ENCODE peak calls at places on chromosomes 1 and 21, in five cellular contexts. T, L, Z, O and E are unnamed samples.

GRCh38 chr1:100387209-100387608 is 34.9 kb downstream of the CDC14A start:
- DNase-seq in O (peak; percentile 55), Z (peak; percentile 19), T (no peak), L (no peak), E (peak; percentile 59)

GRCh38 chr1:30010506-30011106 is 712.8 kb downstream of the MATN1 start:
- DNase-seq in O (no peak), Z (no peak), T (no peak), L (no peak), E (no peak)

GRCh38 chr1:210715072-210715471 is 386.4 kb downstream of the HHAT start:
- DNase-seq in T (no peak), L (no peak), O (no peak), Z (no peak), E (no peak)

GRCh38 chr21:41112740-41113692 is 54.9 kb upstream of the BACE2 start:
- DNase-seq in Z (peak; percentile 81), O (peak; percentile 88), T (no peak), L (no peak), E (peak; percentile 87)

GRCh38 chr1:101039245-101039644 is 13.7 kb upstream of the DPH5 start:
- DNase-seq in T (no peak), L (no peak), Z (no peak), O (peak; percentile 17), E (peak; percentile 7)

GRCh38 chr21:26966360-26966977 is 419 bp downstream of the ADAMTS5 start:
- DNase-seq in T (no peak), O (peak; percentile 14), Z (no peak), L (no peak), E (peak; percentile 24)

GRCh38 chr21:26597981-26598380 is 24.9 kb upstream of the CYYR1 start:
- DNase-seq in Z (no peak), L (no peak), T (no peak), O (no peak), E (no peak)

GRCh38 chr1:223853748-223854147 is 8.0 kb upstream of the TP53BP2 start:
- DNase-seq in L (no peak), O (no peak), Z (no peak), T (no peak), E (no peak)

GRCh38 chr21:35801388-35801787 is 258.9 kb downstream of the SETD4 start:
- DNase-seq in Z (no peak), L (no peak), O (no peak), T (no peak), E (no peak)

GRCh38 chr1:93081716-93082115 is 2.6 kb downstream of the MTF2 start:
- DNase-seq in O (peak; percentile 79), T (no peak), L (no peak), Z (peak; percentile 86), E (peak; percentile 92)

GRCh38 chr1:78651247-78651646 is 1.6 kb downstream of the IFI44 start:
- DNase-seq in O (peak; percentile 23), Z (peak; percentile 41), L (no peak), T (no peak), E (peak; percentile 50)

GRCh38 chr1:66152034-66152433 is 359.3 kb downstream of the PDE4B start:
- DNase-seq in T (no peak), L (no peak), Z (no peak), O (no peak), E (no peak)

GRCh38 chr1:87330201-87330953 is 1.7 kb downstream of the LMO4 start:
- DNase-seq in L (no peak), O (peak; percentile 47), Z (peak; percentile 47), T (peak; percentile 41), E (peak; percentile 29)

GRCh38 chr1:178727014-178727895 is 2.2 kb downstream of the RALGPS2 start:
- DNase-seq in Z (peak; percentile 30), T (no peak), O (peak; percentile 38), L (no peak), E (peak; percentile 46)
- H3K4me3 ChIP-seq in Z (peak overlapping the region; percentile 87), T (peak overlapping the region; percentile 85), O (peak overlapping the region; percentile 67), L (peak overlapping the region; percentile 86), E (no peak overlapping the region)

GRCh38 chr1:167738158-167738557 is 16.4 kb downstream of the MPZL1 start:
- DNase-seq in T (no peak), Z (no peak), O (peak; percentile 29), L (no peak), E (no peak)
- H3K4me3 ChIP-seq in T (no peak overlapping the region), Z (no peak overlapping the region), O (no peak overlapping the region), L (no peak overlapping the region), E (no peak overlapping the region)

DNA sequence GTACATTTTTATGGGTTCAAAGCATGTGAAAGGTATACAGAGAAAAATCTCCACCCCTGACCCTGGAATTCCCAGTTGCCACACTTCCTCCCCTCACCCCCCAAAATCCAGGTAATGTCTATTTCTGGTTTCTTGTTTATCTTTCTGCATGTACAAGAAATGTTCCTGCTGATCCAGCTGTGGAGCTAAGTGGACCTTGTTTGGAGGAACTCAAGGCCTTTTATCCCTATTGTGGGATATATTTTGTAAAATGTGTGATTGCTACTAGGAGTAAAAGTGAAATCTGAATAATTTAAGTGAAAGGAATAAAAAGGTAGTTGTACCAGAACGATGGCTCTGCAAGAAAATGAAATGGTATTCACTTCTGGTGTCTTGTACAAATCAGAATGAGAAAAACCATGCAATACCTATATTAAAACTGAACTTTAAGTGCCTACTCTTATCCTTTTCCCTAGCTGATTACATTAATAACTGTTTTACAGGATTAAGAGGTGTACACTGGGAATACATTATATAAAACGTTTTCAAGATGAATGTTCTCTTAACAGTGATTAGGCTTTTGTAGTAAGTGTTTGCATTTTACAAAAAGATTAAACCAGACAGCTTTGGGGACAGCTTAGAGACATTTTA is 3.1 kb downstream of the SPEN start:
- DNase-seq in T (no peak), Z (no peak), L (no peak), O (peak; percentile 13), E (no peak)
- H3K4me3 ChIP-seq in T (peak overlapping the region; percentile 90), Z (peak overlapping the region; percentile 87), L (peak overlapping the region; percentile 95), O (peak overlapping the region; percentile 96), E (no peak overlapping the region)

DNA sequence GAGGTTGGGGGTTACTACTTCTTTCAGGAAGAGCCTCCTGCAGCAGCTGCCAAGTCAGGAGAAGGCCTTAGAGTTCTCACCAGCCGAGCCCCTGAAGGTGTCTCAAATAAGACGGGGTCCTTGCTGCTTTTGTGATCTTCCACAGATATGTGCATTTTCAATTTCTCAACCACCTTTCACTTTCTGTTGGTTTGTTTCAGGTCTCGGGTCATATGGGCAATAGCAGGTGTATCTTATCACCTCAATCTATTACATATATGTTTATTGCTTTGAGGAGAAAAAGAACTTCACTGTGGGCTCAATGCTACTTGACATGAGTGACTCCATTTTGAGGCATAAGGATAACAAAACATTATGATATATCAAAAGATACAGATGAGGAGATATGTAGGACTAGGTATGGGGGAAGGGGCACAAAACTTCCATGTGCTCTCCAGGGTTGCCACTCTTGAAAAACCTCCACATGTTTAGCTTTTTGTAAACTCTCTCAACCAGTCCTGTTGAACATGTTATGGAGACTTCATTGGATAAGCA is 1171.4 kb upstream of the ADGRL2 start:
- DNase-seq in O (no peak), L (no peak), T (no peak), Z (no peak), E (no peak)
- H3K4me3 ChIP-seq in O (no peak overlapping the region), L (no peak overlapping the region), T (no peak overlapping the region), Z (no peak overlapping the region), E (no peak overlapping the region)

DNA sequence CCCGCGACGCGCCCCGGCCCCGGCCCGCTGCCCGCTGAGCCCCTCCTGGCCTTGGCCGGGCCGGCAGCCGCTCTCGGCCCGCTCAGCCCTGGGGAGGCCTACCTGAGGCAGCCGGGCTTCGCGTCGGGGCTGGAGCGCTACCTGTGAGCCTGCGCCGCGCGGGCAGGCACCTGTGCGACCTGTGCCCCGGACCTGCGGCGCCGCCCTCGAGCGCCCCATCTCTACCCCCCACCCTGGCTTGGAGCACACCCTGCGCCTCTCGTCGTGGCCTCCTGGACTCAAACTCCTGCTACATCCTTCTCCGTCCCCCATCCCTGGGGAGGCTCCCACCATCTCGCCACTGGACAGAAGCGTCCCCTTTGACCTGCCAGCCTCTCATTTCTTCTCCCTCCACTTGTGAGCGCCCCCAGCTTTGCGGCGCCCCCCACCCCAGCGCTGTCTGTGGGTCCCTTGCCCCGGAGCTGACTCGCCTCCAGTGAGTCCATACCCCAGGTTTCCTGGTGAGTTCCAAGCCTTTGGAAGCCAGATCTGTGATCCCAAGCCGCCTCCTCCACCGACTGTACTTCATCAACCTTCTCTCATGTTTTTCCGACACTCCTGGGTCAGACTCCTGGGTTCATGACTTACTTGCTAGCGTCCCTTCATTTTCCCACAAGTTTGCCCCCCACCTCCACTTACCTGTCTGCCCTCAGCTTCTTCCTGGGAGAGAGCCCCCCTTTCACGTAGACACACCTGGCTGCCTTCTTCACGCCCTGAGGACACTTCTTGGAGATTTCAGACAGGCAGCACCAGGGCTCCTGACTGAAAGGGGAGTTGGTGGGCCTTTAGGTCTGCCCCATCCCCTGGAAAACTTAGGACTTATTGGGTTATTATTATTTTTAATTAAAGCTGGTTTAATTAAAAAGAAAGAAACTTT is 1.3 kb downstream of the FOXE3 start:
- DNase-seq in O (no peak), T (no peak), L (no peak), Z (no peak), E (no peak)
- H3K4me3 ChIP-seq in O (no peak overlapping the region), T (peak overlapping the region; percentile 32), L (no peak overlapping the region), Z (no peak overlapping the region), E (no peak overlapping the region)

DNA sequence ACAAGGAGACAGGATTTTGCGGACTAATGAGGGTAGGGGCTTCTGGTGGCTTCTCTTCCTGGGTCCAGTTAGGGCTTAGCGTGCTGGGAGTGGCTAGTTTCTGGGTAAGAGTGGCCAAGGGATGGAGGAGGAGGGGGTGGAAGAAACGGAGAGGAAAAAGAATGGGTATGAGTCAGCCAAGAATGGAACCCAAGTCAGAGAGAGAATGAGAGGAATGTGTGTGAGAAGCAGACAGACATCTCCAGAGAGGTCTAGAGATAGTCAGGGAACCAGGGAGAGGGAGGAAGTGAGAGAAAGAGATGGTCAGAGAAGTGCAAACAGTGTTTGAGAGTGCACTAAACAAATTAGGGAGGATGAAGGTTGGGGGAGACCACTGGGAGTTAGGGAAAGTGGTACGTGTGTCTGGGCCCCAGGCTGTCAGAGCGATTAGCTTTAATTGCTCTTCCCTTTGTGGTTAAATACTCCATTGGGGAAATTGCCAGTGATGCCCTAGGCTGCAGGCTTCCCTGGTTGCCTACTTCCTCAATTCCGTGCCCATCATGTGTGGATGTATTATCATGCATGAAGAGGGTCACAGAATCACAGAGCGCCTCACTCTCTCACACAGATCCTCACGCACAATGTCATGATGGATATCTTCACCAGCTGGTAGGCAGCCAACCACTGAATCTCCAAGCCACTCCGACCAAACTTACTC is 1.4 kb downstream of the PEA15 start:
- DNase-seq in O (peak; percentile 85), L (no peak), T (no peak), Z (peak; percentile 74), E (peak; percentile 88)
- H3K4me3 ChIP-seq in O (peak overlapping the region; percentile 96), L (peak overlapping the region; percentile 95), T (peak overlapping the region; percentile 92), Z (peak overlapping the region; percentile 96), E (peak overlapping the region; percentile 94)

GRCh38 chr1:42926235-42926869 is 32.3 kb downstream of the SLC2A1 start:
- DNase-seq in L (no peak), Z (no peak), T (no peak), O (no peak), E (no peak)

GRCh38 chr1:42924249-42925131 is 34.2 kb downstream of the SLC2A1 start:
- DNase-seq in T (peak; percentile 96), O (peak; percentile 89), L (peak; percentile 95), Z (peak; percentile 86), E (peak; percentile 85)

GRCh38 chr1:42923367-42924248 is 35.1 kb downstream of the SLC2A1 start:
- DNase-seq in T (no peak), O (no peak), Z (no peak), L (no peak), E (no peak)

GRCh38 chr1:42925132-42925769 is 33.4 kb downstream of the SLC2A1 start:
- DNase-seq in Z (no peak), T (no peak), O (no peak), L (no peak), E (no peak)

GRCh38 chr1:42922687-42923366 is 35.8 kb downstream of the SLC2A1 start:
- DNase-seq in T (no peak), L (no peak), Z (peak; percentile 61), O (peak; percentile 73), E (peak; percentile 73)
- H3K4me3 ChIP-seq in T (no peak overlapping the region), L (no peak overlapping the region), Z (no peak overlapping the region), O (no peak overlapping the region), E (no peak overlapping the region)